ENCODE peak calls at places on chromosome 14, in seven cellular contexts. C, G, Y, M, S, H and O are unnamed samples.
A peak's percentile ranks its signal among the peaks of the same experiment; 100 is the strongest.

GRCh38 chr14:96847451-96847850 is 50.3 kb downstream of the VRK1 start:
- DNase-seq in C (no peak), G (peak; percentile 17), Y (no peak), M (no peak), S (no peak), H (no peak), O (no peak)

GRCh38 chr14:95313707-95314106 is 6.0 kb downstream of the CLMN start:
- DNase-seq in C (peak; percentile 61), G (no peak), Y (peak; percentile 70), M (no peak), S (peak; percentile 27), H (peak; percentile 47), O (peak; percentile 76)

GRCh38 chr14:75578786-75579781 is 664 bp downstream of the FLVCR2 start:
- DNase-seq in C (no peak), G (no peak), Y (no peak), M (peak; percentile 61), S (peak; percentile 60), H (peak; percentile 46), O (no peak)

GRCh38 chr14:101836131-101836530 is 74.6 kb downstream of the PPP2R5C start:
- DNase-seq in C (no peak), G (no peak), Y (no peak), M (peak; percentile 72), S (no peak), H (no peak), O (no peak)

GRCh38 chr14:102500190-102500661 is 9.3 kb downstream of the ANKRD9 start:
- DNase-seq in C (no peak), G (no peak), Y (no peak), M (peak; percentile 57), S (peak; percentile 95), H (peak; percentile 88), O (peak; percentile 77)

GRCh38 chr14:24339284-24340151 is at the start of gene RIPK3:
- DNase-seq in C (peak; percentile 80), G (no peak), Y (peak; percentile 79), M (peak; percentile 23), S (no peak), H (no peak), O (peak; percentile 42)

GRCh38 chr14:61876362-61877049 is 114.3 kb downstream of the SNAPC1 start:
- DNase-seq in C (no peak), G (no peak), Y (peak; percentile 11), M (no peak), S (no peak), H (no peak), O (no peak)

GRCh38 chr14:88933203-88933602 is 108.8 kb downstream of the TTC8 start:
- DNase-seq in C (no peak), G (no peak), Y (no peak), M (no peak), S (no peak), H (no peak), O (no peak)

GRCh38 chr14:101480747-101481530 is 80.4 kb upstream of the DIO3 start:
- DNase-seq in C (peak; percentile 15), G (no peak), Y (no peak), M (no peak), S (no peak), H (no peak), O (peak; percentile 8)

GRCh38 chr14:76304536-76305473 is 71.1 kb upstream of the ESRRB start:
- DNase-seq in C (no peak), G (no peak), Y (peak; percentile 45), M (no peak), S (no peak), H (no peak), O (no peak)

GRCh38 chr14:104155513-104155912 is 17.1 kb downstream of the KIF26A start:
- DNase-seq in C (no peak), G (peak; percentile 17), Y (no peak), M (peak; percentile 24), S (no peak), H (no peak), O (no peak)

GRCh38 chr14:79557309-79557708 is 654.0 kb downstream of the DIO2 start:
- DNase-seq in C (no peak), G (no peak), Y (no peak), M (no peak), S (no peak), H (no peak), O (no peak)

GRCh38 chr14:78921856-78922255 is 751.7 kb downstream of the NRXN3 start:
- DNase-seq in C (no peak), G (no peak), Y (no peak), M (peak; percentile 92), S (no peak), H (no peak), O (no peak)

GRCh38 chr14:30864934-30865333 is 9.4 kb upstream of the COCH start:
- DNase-seq in C (no peak), G (no peak), Y (no peak), M (no peak), S (no peak), H (no peak), O (no peak)

DNA sequence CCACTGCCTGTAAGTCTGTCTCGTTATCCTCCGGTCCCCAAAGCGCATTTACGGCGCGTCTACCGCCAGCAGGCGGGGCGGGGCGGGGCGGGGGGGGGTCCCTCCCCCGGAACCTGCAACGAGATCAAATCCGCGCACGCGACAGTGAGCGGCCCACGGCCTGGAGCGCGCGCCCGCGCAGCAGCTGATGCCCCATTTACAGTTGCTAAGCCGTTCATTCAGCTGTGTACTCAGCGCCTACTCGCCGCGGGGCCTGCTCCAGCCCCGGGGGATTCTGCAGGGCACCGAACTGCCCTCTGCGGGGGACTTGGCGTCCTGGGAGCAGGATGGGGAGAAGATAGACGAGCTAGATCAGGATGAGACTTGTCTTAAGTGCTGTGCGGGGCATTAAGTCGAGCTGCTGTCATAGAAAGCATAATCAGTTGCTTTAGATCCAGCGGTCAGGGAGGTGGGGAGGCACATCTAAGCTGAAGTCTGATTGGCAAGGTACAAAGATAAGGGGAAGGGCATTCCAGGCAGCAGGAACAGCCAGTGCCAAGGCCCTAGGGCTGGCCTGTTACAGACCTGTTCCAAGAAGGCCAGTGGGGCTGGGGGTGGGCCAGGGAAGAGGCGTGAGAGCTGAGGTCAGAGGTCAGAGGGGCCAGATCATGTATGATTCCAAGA is 1.4 kb upstream of the CCDC85C start:
- DNase-seq in C (peak; percentile 74), G (peak; percentile 76), Y (peak; percentile 75), M (peak; percentile 63), S (peak; percentile 39), H (peak; percentile 65), O (peak; percentile 56)
- TF ChIP-seq POLR2A in C (no peak), G (no peak), Y (no peak), M (no peak), S (peak; percentile 10), H (no peak), O (no peak)

GRCh38 chr14:22434030-22434429 is 155.0 kb downstream of the DAD1 start:
- DNase-seq in C (no peak), G (no peak), Y (no peak), M (no peak), S (no peak), H (no peak), O (no peak)

GRCh38 chr14:22434901-22435565 is 154.0 kb downstream of the DAD1 start:
- DNase-seq in C (no peak), G (no peak), Y (no peak), M (no peak), S (no peak), H (no peak), O (no peak)

GRCh38 chr14:22432348-22432976 is 156.6 kb downstream of the DAD1 start:
- DNase-seq in C (peak; percentile 65), G (no peak), Y (peak; percentile 67), M (peak; percentile 97), S (no peak), H (peak; percentile 68), O (peak; percentile 33)

GRCh38 chr14:22429546-22429945 is 159.5 kb downstream of the DAD1 start:
- DNase-seq in C (no peak), G (no peak), Y (no peak), M (no peak), S (no peak), H (no peak), O (no peak)

DNA sequence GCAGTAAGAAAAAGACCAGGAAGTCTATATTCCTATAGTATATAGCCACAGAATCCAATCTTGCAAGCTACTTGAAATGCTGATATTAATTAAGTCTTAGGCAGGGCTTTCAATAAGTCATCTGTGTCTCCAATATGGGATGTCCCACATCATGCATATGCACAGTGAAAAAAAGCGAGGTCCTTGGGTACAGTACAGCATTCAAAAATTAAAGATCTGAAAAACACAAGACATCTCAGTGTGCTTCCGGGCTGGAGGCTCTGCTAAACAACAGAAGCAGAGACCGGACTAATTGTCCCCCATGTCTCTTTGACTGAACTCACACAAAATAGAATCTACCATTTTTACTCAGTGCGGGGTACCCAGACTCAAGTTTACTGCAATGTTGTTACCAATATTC is 156.0 kb downstream of the DAD1 start:
- DNase-seq in C (no peak), G (no peak), Y (no peak), M (no peak), S (no peak), H (no peak), O (no peak)
- H3K4me1 ChIP-seq in C (peaks cover 41% of the 10 kb centered on the region), G (peaks cover 6% of the 10 kb centered on the region), Y (peaks cover 29% of the 10 kb centered on the region), M (peaks cover 29% of the 10 kb centered on the region), S (peaks cover 10% of the 10 kb centered on the region), H (no peaks in the 10 kb centered on the region), O (peaks cover 32% of the 10 kb centered on the region)

DNA sequence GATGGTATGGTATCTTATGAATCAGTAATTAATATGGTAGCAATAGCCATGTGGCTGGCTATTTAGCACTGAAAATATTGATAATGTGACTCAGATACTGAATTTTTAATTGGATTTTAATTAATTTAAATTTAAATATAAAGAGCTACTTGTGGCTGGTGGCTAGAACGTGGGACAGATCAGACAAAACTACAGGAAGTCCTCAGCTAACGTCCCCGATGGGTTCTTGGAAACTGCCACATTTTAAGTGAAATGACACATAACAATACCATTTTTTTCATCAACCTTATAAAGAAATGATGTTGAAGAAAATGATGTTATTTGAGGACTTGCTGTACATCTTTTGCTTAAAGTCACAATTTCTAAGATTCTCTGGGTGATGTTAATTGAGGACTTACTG is 138.1 kb upstream of the FLRT2 start:
- DNase-seq in C (no peak), G (no peak), Y (no peak), M (no peak), S (no peak), H (no peak), O (no peak)
- H3K27ac ChIP-seq in C (no peak overlapping the region), G (no peak overlapping the region), Y (no peak overlapping the region), M (no peak overlapping the region), S (no peak overlapping the region), H (no peak overlapping the region), O (no peak overlapping the region)

DNA sequence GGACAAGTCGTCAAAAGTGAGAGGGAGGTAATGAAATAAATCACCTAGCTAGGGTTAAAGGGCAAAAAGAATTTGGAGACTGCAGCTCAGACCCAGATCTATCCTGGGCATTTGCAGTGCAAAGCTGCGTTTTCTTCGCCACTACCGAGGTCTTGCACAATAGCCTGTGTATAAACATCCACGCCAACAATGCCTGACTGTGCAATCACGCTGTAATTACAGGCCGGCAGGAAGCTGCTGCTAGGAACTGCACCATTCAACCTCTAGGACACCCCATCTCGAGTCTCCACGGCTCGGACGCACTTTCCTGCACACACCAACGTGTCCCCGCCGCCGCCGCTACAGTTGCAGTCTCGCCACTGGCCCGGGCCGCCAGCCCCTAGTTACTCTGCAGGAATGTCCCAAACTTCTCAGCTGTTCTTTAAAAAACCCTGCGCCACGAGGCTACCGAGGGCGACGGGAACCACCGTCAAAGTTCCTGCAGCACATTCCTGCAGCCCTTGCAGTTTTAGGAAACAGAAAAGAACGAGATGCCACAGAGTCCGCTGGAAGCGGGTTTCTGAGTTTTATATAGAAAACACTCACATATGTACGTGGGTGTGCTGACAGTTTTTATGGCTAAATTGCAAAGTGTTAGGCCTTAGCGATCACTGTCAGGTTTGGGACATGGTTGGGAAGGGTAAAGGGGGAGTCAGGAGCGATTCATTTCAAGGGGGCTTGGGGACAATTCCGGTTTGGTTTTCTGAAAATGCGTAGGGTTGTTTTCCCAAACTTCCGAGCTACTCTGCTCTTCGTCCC is 65.6 kb upstream of the PTGR2 start:
- DNase-seq in C (peak; percentile 79), G (peak; percentile 52), Y (peak; percentile 80), M (peak; percentile 84), S (peak; percentile 83), H (peak; percentile 81), O (peak; percentile 81)
- TF ChIP-seq POLR2A in C (no peak), G (peak; percentile 63), Y (peak; percentile 63), M (no peak), S (peak; percentile 77), H (peak; percentile 36), O (no peak)